ENCODE peak calls at places on chromosome 1, in five cellular contexts. F is GM12878, U is SK-N-SH, Q is K562, Y is H1. C is an unnamed sample.

GRCh38 chr1:9482403-9482802 is 56.9 kb upstream of the SLC25A33 start:
- DNase-seq in F (no peak), U (no peak), Q (no peak), Y (no peak), C (no peak)

GRCh38 chr1:109484519-109484975 is 842 bp downstream of the ATXN7L2 start:
- DNase-seq in F (no peak), U (no peak), Q (peak), Y (no peak), C (no peak)

GRCh38 chr1:29599071-29599470 is 362.7 kb downstream of the PTPRU start:
- DNase-seq in F (no peak), U (no peak), Q (no peak), Y (no peak), C (no peak)

GRCh38 chr1:170149241-170149640 is 3.5 kb downstream of the NTMT2 start:
- DNase-seq in F (no peak), U (no peak), Q (no peak), Y (no peak), C (no peak)

GRCh38 chr1:180415985-180416633 is 86.3 kb downstream of the ACBD6 start:
- DNase-seq in F (peak), U (peak), Q (peak), Y (no peak), C (peak)

GRCh38 chr1:165900576-165901380 is 73.4 kb downstream of the UCK2 start:
- DNase-seq in F (no peak), U (no peak), Q (no peak), Y (no peak), C (no peak)

GRCh38 chr1:174535207-174535606 is 87.4 kb downstream of the GPR52 start:
- DNase-seq in F (no peak), U (no peak), Q (no peak), Y (no peak), C (no peak)

GRCh38 chr1:232709339-232709738 is 79.4 kb upstream of the SIPA1L2 start:
- DNase-seq in F (no peak), U (no peak), Q (no peak), Y (no peak), C (no peak)

GRCh38 chr1:53311104-53311908 is 16.6 kb downstream of the LRP8 start:
- DNase-seq in F (no peak), U (peak), Q (no peak), Y (no peak), C (no peak)

GRCh38 chr1:182206628-182207239 is 145.2 kb upstream of the ZNF648 start:
- DNase-seq in F (no peak), U (no peak), Q (peak), Y (no peak), C (no peak)

GRCh38 chr1:197924516-197925123 is 7.4 kb downstream of the LHX9 start:
- DNase-seq in F (no peak), U (peak), Q (peak), Y (no peak), C (peak)

GRCh38 chr1:202562443-202563060 is 147.7 kb downstream of the SYT2 start:
- DNase-seq in F (no peak), U (no peak), Q (no peak), Y (no peak), C (no peak)

GRCh38 chr1:219071209-219071608 is 102.5 kb upstream of the LYPLAL1 start:
- DNase-seq in F (no peak), U (no peak), Q (no peak), Y (no peak), C (no peak)

GRCh38 chr1:224989615-224990014 is 60.1 kb downstream of the DNAH14 start:
- DNase-seq in F (no peak), U (no peak), Q (no peak), Y (no peak), C (no peak)

GRCh38 chr1:165696625-165697100 is 1.7 kb downstream of the ALDH9A1 start:
- DNase-seq in F (no peak), U (no peak), Q (peak), Y (no peak), C (no peak)

GRCh38 chr1:78333426-78334012 is 157.3 kb upstream of the PTGFR start:
- DNase-seq in F (no peak), U (no peak), Q (peak), Y (no peak), C (peak)

GRCh38 chr1:100622037-100622436 is 84.1 kb downstream of the GPR88 start:
- DNase-seq in F (no peak), U (no peak), Q (no peak), Y (no peak), C (no peak)

GRCh38 chr1:15192916-15193550 is 39.5 kb downstream of the TMEM51 start:
- DNase-seq in F (no peak), U (no peak), Q (no peak), Y (no peak), C (no peak)

GRCh38 chr1:112264553-112264952 is 131.5 kb upstream of the CTTNBP2NL start:
- DNase-seq in F (no peak), U (no peak), Q (no peak), Y (no peak), C (no peak)

GRCh38 chr1:84632975-84633427 is 57.3 kb downstream of the SSX2IP start:
- DNase-seq in F (no peak), U (no peak), Q (peak), Y (no peak), C (peak)

GRCh38 chr1:7584157-7584556 is 186.9 kb upstream of the VAMP3 start:
- DNase-seq in F (no peak), U (no peak), Q (no peak), Y (no peak), C (no peak)

GRCh38 chr1:8456306-8456912 is 138.5 kb downstream of the SLC45A1 start:
- DNase-seq in F (no peak), U (no peak), Q (no peak), Y (no peak), C (no peak)

GRCh38 chr1:173866462-173866861 is 1.3 kb downstream of the GAS5 start:
- DNase-seq in F (no peak), U (no peak), Q (peak), Y (no peak), C (no peak)

GRCh38 chr1:234478152-234478480 is 863 bp downstream of the TARBP1 start:
- DNase-seq in F (no peak), U (peak), Q (peak), Y (peak), C (peak)

GRCh38 chr1:177960939-177961622 is 8.8 kb downstream of the SEC16B start:
- DNase-seq in F (no peak), U (no peak), Q (no peak), Y (no peak), C (no peak)
- TF ChIP-seq JUND in F (no peak), U (no peak), Q (no peak), Y (no peak), C (no peak)

GRCh38 chr1:17774452-17774851 is 19.3 kb downstream of the ACTL8 start:
- DNase-seq in F (no peak), U (no peak), Q (no peak), Y (no peak), C (no peak)
- TF ChIP-seq JUND in F (no peak), U (no peak), Q (no peak), Y (no peak), C (no peak)

GRCh38 chr1:1285102-1285571 is 4.9 kb downstream of the SCNN1D start:
- DNase-seq in F (no peak), U (no peak), Q (no peak), Y (no peak), C (no peak)

GRCh38 chr1:1284370-1285101 is 4.3 kb downstream of the SCNN1D start:
- DNase-seq in F (no peak), U (peak), Q (no peak), Y (peak), C (no peak)

GRCh38 chr1:1287288-1288110 is 7.3 kb downstream of the SCNN1D start:
- DNase-seq in F (no peak), U (no peak), Q (no peak), Y (no peak), C (no peak)

GRCh38 chr1:1286313-1287261 is 6.4 kb downstream of the SCNN1D start:
- DNase-seq in F (no peak), U (no peak), Q (no peak), Y (no peak), C (no peak)

DNA sequence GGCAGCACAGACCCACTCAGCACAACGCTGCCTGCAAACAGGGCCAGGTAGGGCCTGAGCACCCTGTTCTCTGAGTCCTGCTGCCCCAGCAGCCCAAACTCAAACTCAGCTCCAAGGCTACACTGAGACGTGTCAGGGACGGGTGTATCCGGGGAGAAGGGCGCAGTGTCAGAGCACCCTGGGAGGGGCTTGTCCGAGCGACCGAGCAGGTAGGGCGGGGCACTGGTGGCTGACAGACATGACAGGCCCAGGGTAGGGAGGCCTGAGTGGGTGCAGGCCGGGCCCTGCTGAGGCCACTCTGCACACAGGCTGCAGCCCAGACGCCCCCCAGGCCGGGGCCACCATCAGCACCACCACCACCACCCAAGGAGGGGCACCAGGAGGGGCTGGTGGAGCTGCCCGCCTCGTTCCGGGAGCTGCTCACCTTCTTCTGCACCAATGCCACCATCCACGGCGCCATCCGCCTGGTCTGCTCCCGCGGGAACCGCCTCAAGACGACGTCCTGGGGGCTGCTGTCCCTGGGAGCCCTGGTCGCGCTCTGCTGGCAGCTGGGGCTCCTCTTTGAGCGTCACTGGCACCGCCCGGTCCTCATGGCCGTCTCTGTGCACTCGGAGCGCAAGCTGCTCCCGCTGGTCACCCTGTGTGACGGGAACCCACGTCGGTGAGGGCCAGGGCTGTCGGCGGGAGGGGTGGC is 5.5 kb downstream of the SCNN1D start:
- DNase-seq in F (no peak), U (no peak), Q (no peak), Y (no peak), C (no peak)
- TF ChIP-seq JUND in F (no peak), U (no peak), Q (no peak), Y (no peak), C (no peak)

GRCh38 chr1:110605446-110605845 is 712 bp downstream of the KCNA2 start:
- DNase-seq in F (no peak), U (no peak), Q (no peak), Y (no peak), C (no peak)

GRCh38 chr1:110606784-110607662 is 865 bp upstream of the KCNA2 start:
- DNase-seq in F (no peak), U (peak), Q (no peak), Y (peak), C (no peak)

GRCh38 chr1:110608247-110608646 is 2.1 kb upstream of the KCNA2 start:
- DNase-seq in F (no peak), U (no peak), Q (no peak), Y (no peak), C (no peak)

GRCh38 chr1:110605901-110606783 is at the start of gene KCNA2:
- DNase-seq in F (no peak), U (peak), Q (no peak), Y (peak), C (no peak)

DNA sequence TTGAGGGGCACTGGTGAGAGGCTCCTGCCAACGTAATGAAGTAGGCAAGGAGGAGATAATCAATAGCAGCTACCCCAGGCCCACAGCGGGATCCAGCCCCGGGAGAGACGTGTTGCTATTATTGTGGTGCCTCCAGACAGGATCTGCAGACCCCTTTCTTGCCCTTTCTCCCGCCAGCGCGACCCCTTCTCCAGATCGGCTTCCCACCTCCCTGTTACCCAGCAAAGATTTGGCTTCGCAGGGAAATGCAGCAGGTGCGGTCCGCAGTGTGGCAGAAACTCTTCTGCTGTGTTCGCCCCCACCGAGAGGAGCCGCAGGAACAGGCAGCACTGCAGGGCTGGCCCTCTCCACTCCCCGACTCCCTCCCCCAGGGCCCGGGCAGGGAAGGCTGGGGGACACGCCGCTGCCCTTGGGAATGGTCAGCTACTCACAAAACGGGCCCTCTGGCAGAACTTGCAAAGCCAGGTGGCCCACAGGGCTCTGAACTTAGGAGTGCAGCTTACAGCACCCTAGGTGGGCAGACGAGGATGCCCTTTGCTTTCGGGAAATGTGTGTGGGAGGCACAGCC is 1.6 kb upstream of the KCNA2 start:
- DNase-seq in F (no peak), U (peak), Q (no peak), Y (peak), C (no peak)
- TF ChIP-seq JUND in F (no peak), U (no peak), Q (no peak), Y (no peak), C (no peak)

GRCh38 chr1:161071886-161072371 is 2.2 kb upstream of the ARHGAP30 start:
- DNase-seq in F (no peak), U (peak), Q (peak), Y (peak), C (peak)
- TF ChIP-seq JUND in F (no peak), U (no peak), Q (no peak), Y (no peak), C (no peak)